ENCODE peak calls at places on chromosomes 2 and 18, in ten cellular contexts. O is NCI-H1092; D is activated T-helper 1 cell treated with anti-CD3 and anti-CD28 coated beads, Interleukin-2, amount 50 U/mL, for 16 hours; I is NCI-H2029; S is stimulated activated CD4-positive, alpha-beta T cell treated with anti-CD3 and anti-CD28 coated beads, Interleukin-4, amount 100 ng/mL, for 1 hour; Y is pancreas; B is GM13976; R is HL-60; L is AG10803; E is BJ. U is an unnamed sample.

GRCh38 chr2:29296585-29296984 is 181.4 kb downstream of the CLIP4 start:
- DNase-seq in O (no peak), D (no peak), I (no peak), S (no peak), Y (no peak), B (no peak), R (no peak), L (no peak), E (no peak), U (no peak)

GRCh38 chr18:10142496-10143160 is 228.8 kb downstream of the VAPA start:
- DNase-seq in O (no peak), D (no peak), I (no peak), S (no peak), Y (no peak), B (no peak), R (no peak), L (peak; percentile 76), E (no peak), U (peak; percentile 38)

GRCh38 chr18:45637546-45638327 is 22.5 kb downstream of the SLC14A2 start:
- DNase-seq in O (no peak), D (no peak), I (no peak), S (no peak), Y (no peak), B (no peak), R (peak; percentile 55), L (peak; percentile 81), E (no peak), U (no peak)

GRCh38 chr2:239792649-239793010 is 232.5 kb downstream of the NDUFA10 start:
- DNase-seq in O (no peak), D (no peak), I (no peak), S (no peak), Y (no peak), B (no peak), R (no peak), L (no peak), E (no peak), U (no peak)

GRCh38 chr2:162261032-162261945 is 18.0 kb upstream of the FAP start:
- DNase-seq in O (no peak), D (peak; percentile 3), I (peak; percentile 21), S (no peak), Y (no peak), B (no peak), R (peak; percentile 85), L (peak; percentile 76), E (no peak), U (peak; percentile 65)

GRCh38 chr2:217920879-217921603 is 81.8 kb downstream of the TNS1 start:
- DNase-seq in O (no peak), D (no peak), I (no peak), S (no peak), Y (no peak), B (no peak), R (no peak), L (no peak), E (no peak), U (peak; percentile 91)

GRCh38 chr18:42706618-42707017 is 408.9 kb downstream of the RIT2 start:
- DNase-seq in O (no peak), D (no peak), I (peak; percentile 76), S (no peak), Y (no peak), B (no peak), R (peak; percentile 52), L (no peak), E (no peak), U (no peak)

GRCh38 chr2:241777686-241778627 is 1.3 kb downstream of the GAL3ST2 start:
- DNase-seq in O (no peak), D (no peak), I (no peak), S (no peak), Y (no peak), B (peak; percentile 32), R (no peak), L (no peak), E (no peak), U (no peak)

GRCh38 chr2:17792515-17792914 is 23.7 kb upstream of the MSGN1 start:
- DNase-seq in O (no peak), D (no peak), I (no peak), S (no peak), Y (no peak), B (no peak), R (no peak), L (peak; percentile 53), E (no peak), U (peak; percentile 34)

GRCh38 chr2:70789304-70790078 is 952 bp downstream of the FIGLA start:
- DNase-seq in O (peak; percentile 47), D (no peak), I (peak; percentile 54), S (peak; percentile 71), Y (peak; percentile 79), B (peak; percentile 81), R (peak; percentile 74), L (peak; percentile 45), E (no peak), U (peak; percentile 50)

U was measured in myocyte.